ENCODE peak calls at places on chromosomes 5 and 9, in eight cellular contexts. G is breast epithelium, O is neural progenitor cell, F is OCI-LY7, Z is sigmoid colon, N is heart right ventricle, E is adrenal gland, Y is prostate gland. M is an unnamed sample.

GRCh38 chr9:68546596-68547390 is 6.1 kb upstream of the TMEM252 start:
- DNase-seq in N (no peak), G (no peak), Z (no peak), E (no peak), Y (no peak), O (no peak), F (peak; percentile 75), M (peak; percentile 48)

GRCh38 chr9:84997472-84997871 is 327.9 kb downstream of the NTRK2 start:
- DNase-seq in G (no peak), F (no peak), Z (no peak), O (peak; percentile 26), N (no peak), Y (no peak), E (no peak), M (peak; percentile 5)

GRCh38 chr9:23643656-23644258 is 182.3 kb downstream of the ELAVL2 start:
- DNase-seq in Z (no peak), O (no peak), G (no peak), Y (no peak), N (no peak), E (no peak), F (no peak), M (no peak)

GRCh38 chr5:30098940-30099339 is 1094.5 kb upstream of the CDH6 start:
- DNase-seq in Z (no peak), O (no peak), Y (no peak), E (no peak), F (no peak), N (no peak), G (no peak), M (no peak)

GRCh38 chr5:132474881-132475511 is 15.6 kb downstream of the IRF1 start:
- DNase-seq in G (no peak), Z (peak; percentile 47), Y (no peak), F (no peak), E (no peak), O (no peak), N (no peak), M (no peak)

GRCh38 chr5:178548751-178549150 is 41.4 kb downstream of the COL23A1 start:
- DNase-seq in E (no peak), N (no peak), Y (no peak), Z (peak; percentile 20), G (no peak), O (no peak), F (no peak), M (no peak)

GRCh38 chr5:115543931-115544370 is 624 bp downstream of the FEM1C start:
- DNase-seq in Y (peak; percentile 46), Z (peak; percentile 71), E (peak; percentile 54), O (peak; percentile 61), G (peak; percentile 42), F (peak; percentile 67), N (peak; percentile 26), M (peak; percentile 64)

GRCh38 chr5:133251296-133252132 is 199.7 kb downstream of the HSPA4 start:
- DNase-seq in G (peak; percentile 45), E (no peak), Z (no peak), O (no peak), N (no peak), F (no peak), Y (no peak), M (no peak)

GRCh38 chr5:154858972-154859950 is 834 bp downstream of the CNOT8 start:
- DNase-seq in N (no peak), G (no peak), E (no peak), F (peak; percentile 74), Z (no peak), Y (no peak), O (no peak), M (no peak)

GRCh38 chr9:4700093-4700492 is 20.7 kb downstream of the CDC37L1 start:
- DNase-seq in N (no peak), O (no peak), Z (no peak), F (no peak), E (no peak), G (no peak), Y (no peak), M (peak; percentile 34)

GRCh38 chr5:59351076-59351794 is 542.3 kb downstream of the PDE4D start:
- DNase-seq in N (no peak), Z (peak; percentile 75), E (no peak), Y (no peak), F (no peak), O (no peak), G (no peak), M (no peak)

GRCh38 chr9:15135167-15135792 is 171.7 kb downstream of the TTC39B start:
- DNase-seq in N (no peak), G (peak; percentile 40), Z (peak; percentile 78), Y (peak; percentile 44), O (peak; percentile 90), E (peak; percentile 60), F (peak; percentile 69), M (peak; percentile 86)
- H3K27ac ChIP-seq in N (no peak overlapping the region), G (no peak overlapping the region), Z (no peak overlapping the region), Y (no peak overlapping the region), O (no peak overlapping the region), E (no peak overlapping the region), F (no peak overlapping the region), M (no peak overlapping the region)

GRCh38 chr9:134811079-134811672 is 69.4 kb upstream of the FCN2 start:
- DNase-seq in Z (no peak), E (no peak), G (no peak), F (no peak), N (no peak), Y (no peak), O (no peak), M (no peak)
- H3K27ac ChIP-seq in Z (no peak overlapping the region), E (no peak overlapping the region), G (no peak overlapping the region), F (no peak overlapping the region), N (no peak overlapping the region), Y (no peak overlapping the region), O (no peak overlapping the region), M (no peak overlapping the region)

DNA sequence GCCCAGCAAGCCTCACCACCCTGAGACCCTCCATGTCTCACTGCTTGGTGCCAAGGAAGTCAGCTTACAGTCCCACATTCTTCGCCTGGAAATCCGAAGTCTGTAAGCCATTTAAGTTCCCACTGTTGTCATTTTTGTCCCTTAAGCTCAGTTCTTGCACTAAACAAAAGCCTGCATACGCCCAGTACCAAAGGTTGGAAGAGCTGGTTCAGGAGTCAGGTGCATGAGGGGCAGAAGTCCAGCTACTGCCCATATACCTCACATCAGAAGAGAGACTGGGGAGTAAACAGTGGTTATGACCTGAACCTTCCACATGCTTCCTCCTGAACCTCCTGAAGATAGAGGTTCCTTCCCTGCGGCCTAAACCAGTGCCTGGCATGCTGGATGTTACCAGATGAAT is 146.0 kb downstream of the FRMD3 start:
- DNase-seq in Z (no peak), Y (no peak), G (no peak), E (no peak), N (no peak), F (no peak), O (no peak), M (no peak)
- H3K27ac ChIP-seq in Z (no peak overlapping the region), Y (no peak overlapping the region), G (no peak overlapping the region), E (no peak overlapping the region), N (no peak overlapping the region), F (no peak overlapping the region), O (no peak overlapping the region), M (no peak overlapping the region)

GRCh38 chr5:958701-959571 is 49.7 kb upstream of the NKD2 start:
- DNase-seq in O (no peak), F (no peak), N (no peak), G (peak; percentile 85), Y (peak; percentile 28), Z (no peak), E (peak; percentile 10), M (no peak)

GRCh38 chr5:959581-960531 is 48.7 kb upstream of the NKD2 start:
- DNase-seq in E (no peak), G (no peak), O (no peak), Z (no peak), N (no peak), Y (no peak), F (no peak), M (no peak)

GRCh38 chr5:957730-958485 is 50.7 kb upstream of the NKD2 start:
- DNase-seq in G (peak; percentile 40), N (no peak), Y (no peak), E (peak; percentile 7), Z (no peak), O (no peak), F (no peak), M (no peak)

GRCh38 chr5:956178-956761 is 52.3 kb upstream of the NKD2 start:
- DNase-seq in O (no peak), Z (no peak), Y (no peak), F (no peak), N (no peak), G (peak; percentile 17), E (no peak), M (no peak)

DNA sequence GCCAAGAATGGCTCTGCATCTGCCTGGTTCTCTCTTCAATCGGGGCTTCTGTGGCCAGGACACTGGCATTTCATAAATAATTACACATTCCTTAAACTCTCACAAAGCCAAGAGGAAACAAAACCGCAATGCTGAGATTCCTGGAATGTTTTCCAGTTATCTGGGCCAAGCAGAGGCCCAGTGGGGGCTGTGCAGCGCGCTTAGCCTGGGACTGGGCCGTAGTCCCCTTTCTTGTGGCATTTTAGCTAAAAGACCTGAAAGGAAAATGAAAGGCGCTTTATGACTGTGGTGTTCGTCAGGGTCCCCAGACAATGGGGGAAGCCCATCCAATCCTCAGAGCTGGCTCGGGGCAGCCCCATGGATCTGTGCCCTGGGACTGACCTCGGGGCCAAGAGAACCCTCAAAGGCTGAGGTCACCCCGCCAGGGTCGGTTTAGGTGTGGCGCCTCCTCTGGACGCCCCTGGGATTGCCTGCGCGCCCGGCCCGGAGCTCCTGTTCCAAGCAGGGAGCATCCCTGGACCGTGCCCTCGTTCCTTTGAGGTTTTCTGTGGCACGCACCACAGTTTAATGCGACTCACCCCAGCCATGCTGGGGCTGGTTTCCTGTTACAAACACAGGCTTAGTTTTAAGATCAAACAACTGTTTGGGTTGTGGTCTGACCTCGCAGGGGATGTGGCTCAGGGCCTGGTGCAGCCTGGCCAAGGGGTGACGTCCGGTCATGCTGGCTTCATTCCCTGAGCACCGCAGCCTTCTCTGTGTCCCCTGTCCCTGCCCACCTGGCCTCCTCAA is 51.5 kb upstream of the NKD2 start:
- DNase-seq in G (peak; percentile 58), O (peak; percentile 47), Z (no peak), Y (no peak), F (no peak), E (peak; percentile 14), N (no peak), M (peak; percentile 95)
- H3K27ac ChIP-seq in G (peak overlapping the region; percentile 83), O (no peak overlapping the region), Z (peak overlapping the region; percentile 64), Y (no peak overlapping the region), F (no peak overlapping the region), E (peak overlapping the region; percentile 84), N (no peak overlapping the region), M (no peak overlapping the region)

GRCh38 chr9:93159601-93160418 is 24.1 kb upstream of the WNK2 start:
- DNase-seq in N (peak; percentile 85), F (peak; percentile 84), O (peak; percentile 94), E (peak; percentile 87), G (peak; percentile 69), Y (peak; percentile 81), Z (peak; percentile 89), M (peak; percentile 83)
- H3K27ac ChIP-seq in N (no peak overlapping the region), F (no peak overlapping the region), O (no peak overlapping the region), E (no peak overlapping the region), G (no peak overlapping the region), Y (no peak overlapping the region), Z (no peak overlapping the region), M (no peak overlapping the region)

GRCh38 chr5:137624786-137625349 is 111.0 kb downstream of the KLHL3 start:
- DNase-seq in O (no peak), Y (peak; percentile 58), F (no peak), G (peak; percentile 18), Z (no peak), E (no peak), N (peak; percentile 42), M (no peak)
- H3K27ac ChIP-seq in O (no peak overlapping the region), Y (peak overlapping the region; percentile 28), F (no peak overlapping the region), G (no peak overlapping the region), Z (no peak overlapping the region), E (no peak overlapping the region), N (no peak overlapping the region), M (no peak overlapping the region)